ENCODE peak calls at places on chromosomes 13 and 19, in six cellular contexts. U, E, C, D, Y and P are unnamed samples.

GRCh38 chr19:2607712-2608601 is 94.5 kb downstream of the GNG7 start:
- DNase-seq in Y (no peak), E (no peak), D (no peak), U (peak; percentile 77), C (no peak), P (no peak)

GRCh38 chr19:4183967-4184717 is 1.7 kb downstream of the ANKRD24 start:
- DNase-seq in D (no peak), C (peak; percentile 33), U (no peak), Y (peak; percentile 62), E (no peak), P (no peak)

GRCh38 chr13:25420161-25420560 is 48.4 kb downstream of the ATP8A2 start:
- DNase-seq in E (no peak), D (no peak), U (no peak), C (no peak), Y (peak; percentile 90), P (no peak)

GRCh38 chr13:41864658-41865057 is 96.3 kb downstream of the VWA8 start:
- DNase-seq in D (peak; percentile 99), U (no peak), Y (no peak), E (no peak), C (no peak), P (peak; percentile 3)

GRCh38 chr19:18000480-18000980 is 7.4 kb upstream of the ARRDC2 start:
- DNase-seq in D (no peak), C (no peak), E (no peak), Y (no peak), U (no peak), P (peak; percentile 32)

GRCh38 chr19:49161987-49162386 is 4.4 kb downstream of the TRPM4 start:
- DNase-seq in E (peak; percentile 30), C (no peak), D (no peak), U (no peak), Y (no peak), P (no peak)

GRCh38 chr19:4557971-4558941 is 1.2 kb downstream of the SEMA6B start:
- DNase-seq in C (no peak), E (peak; percentile 41), Y (peak; percentile 12), U (no peak), D (no peak), P (no peak)

GRCh38 chr19:14033946-14034345 is 2.4 kb downstream of the IL27RA start:
- DNase-seq in Y (no peak), U (no peak), E (no peak), D (no peak), C (no peak), P (no peak)

GRCh38 chr19:5987077-5987818 is 9.3 kb upstream of the RANBP3 start:
- DNase-seq in U (peak; percentile 50), Y (peak; percentile 76), D (peak; percentile 76), E (peak; percentile 85), C (peak; percentile 70), P (peak; percentile 68)